ENCODE peak calls at places on chromosomes 4 and X, in five cellular contexts. Q, H, K, X and S are unnamed samples.

GRCh38 chr4:2933566-2934076 is 29.6 kb downstream of the NOP14 start:
- DNase-seq in X (peak), K (no peak), Q (no peak), H (no peak), S (no peak)

GRCh38 chrX:21940356-21940829 is at the start of gene SMS:
- DNase-seq in H (peak), X (peak), K (no peak), Q (peak), S (no peak)

GRCh38 chr4:180767330-180767729 is 1475.9 kb upstream of the TENM3 start:
- DNase-seq in Q (no peak), X (no peak), H (no peak), K (no peak), S (no peak)

GRCh38 chr4:4837921-4838601 is 21.4 kb upstream of the MSX1 start:
- DNase-seq in K (no peak), X (peak), Q (peak), H (no peak), S (no peak)

GRCh38 chr4:53956053-53956452 is 108.4 kb downstream of the CHIC2 start:
- DNase-seq in K (no peak), H (no peak), X (peak), Q (no peak), S (no peak)

GRCh38 chrX:80984118-80984517 is 174.4 kb upstream of the BRWD3 start:
- DNase-seq in Q (no peak), X (no peak), H (no peak), K (no peak), S (no peak)

GRCh38 chrX:46577116-46578005 is 3.8 kb downstream of the CHST7 start:
- DNase-seq in X (no peak), H (no peak), K (no peak), Q (peak), S (no peak)

GRCh38 chr4:143381171-143382118 is 44.8 kb downstream of the GAB1 start:
- DNase-seq in Q (peak), K (no peak), H (no peak), X (no peak), S (peak)

GRCh38 chr4:3046623-3047022 is 27.7 kb downstream of the HTT-AS start:
- DNase-seq in K (no peak), H (no peak), X (no peak), Q (no peak), S (no peak)

GRCh38 chr4:152063301-152064235 is 302.8 kb upstream of the GATB start:
- DNase-seq in Q (peak), K (no peak), X (no peak), H (no peak), S (no peak)

GRCh38 chr4:109574443-109574850 is 14.4 kb downstream of the MCUB start:
- DNase-seq in X (no peak), H (no peak), Q (no peak), K (no peak), S (peak)

GRCh38 chrX:148310402-148311200 is 189.8 kb upstream of the AFF2 start:
- DNase-seq in X (no peak), K (no peak), Q (no peak), H (peak), S (no peak)